ENCODE peak calls at places on chromosomes 6 and 20, in ten cellular contexts. One of them, this sample, is unnamed.

GRCh38 chr6:34638834-34639736 is 57.5 kb downstream of the ILRUN start:
- DNase-seq in NB4: peak
- DNase-seq in endothelial cell of umbilical vein: no peak
- DNase-seq in upper lobe of right lung: no peak
- DNase-seq in WTC11: no peak
- DNase-seq in HS-5: no peak
- DNase-seq in right lobe of liver: no peak
- DNase-seq in prostate gland: no peak
- DNase-seq in mesendoderm: no peak
- DNase-seq in activated T-helper 1 cell treated with anti-CD3 and anti-CD28 coated beads, Interleukin-2, amount 50 U/mL, for 16 hours: no peak
- DNase-seq in this sample: no peak

GRCh38 chr20:38833857-38834164 is 28.3 kb downstream of the PPP1R16B start:
- DNase-seq in NB4: no peak
- DNase-seq in endothelial cell of umbilical vein: no peak
- DNase-seq in upper lobe of right lung: no peak
- DNase-seq in WTC11: no peak
- DNase-seq in HS-5: no peak
- DNase-seq in right lobe of liver: no peak
- DNase-seq in prostate gland: no peak
- DNase-seq in mesendoderm: no peak
- DNase-seq in activated T-helper 1 cell treated with anti-CD3 and anti-CD28 coated beads, Interleukin-2, amount 50 U/mL, for 16 hours: no peak
- DNase-seq in this sample: no peak

GRCh38 chr6:408599-409102 is 17.1 kb downstream of the IRF4 start:
- DNase-seq in NB4: peak
- DNase-seq in endothelial cell of umbilical vein: peak
- DNase-seq in upper lobe of right lung: peak
- DNase-seq in WTC11: peak
- DNase-seq in HS-5: no peak
- DNase-seq in right lobe of liver: no peak
- DNase-seq in prostate gland: no peak
- DNase-seq in mesendoderm: peak
- DNase-seq in activated T-helper 1 cell treated with anti-CD3 and anti-CD28 coated beads, Interleukin-2, amount 50 U/mL, for 16 hours: no peak
- DNase-seq in this sample: peak

GRCh38 chr6:10190042-10190441 is 224.8 kb downstream of the TFAP2A start:
- DNase-seq in NB4: no peak
- DNase-seq in endothelial cell of umbilical vein: no peak
- DNase-seq in upper lobe of right lung: no peak
- DNase-seq in WTC11: no peak
- DNase-seq in HS-5: peak
- DNase-seq in right lobe of liver: no peak
- DNase-seq in prostate gland: no peak
- DNase-seq in mesendoderm: peak
- DNase-seq in activated T-helper 1 cell treated with anti-CD3 and anti-CD28 coated beads, Interleukin-2, amount 50 U/mL, for 16 hours: no peak
- DNase-seq in this sample: no peak

GRCh38 chr20:32674362-32674789 is 635 bp upstream of the C20orf203 start:
- DNase-seq in NB4: peak
- DNase-seq in endothelial cell of umbilical vein: peak
- DNase-seq in upper lobe of right lung: no peak
- DNase-seq in WTC11: peak
- DNase-seq in HS-5: peak
- DNase-seq in right lobe of liver: peak
- DNase-seq in prostate gland: peak
- DNase-seq in mesendoderm: peak
- DNase-seq in activated T-helper 1 cell treated with anti-CD3 and anti-CD28 coated beads, Interleukin-2, amount 50 U/mL, for 16 hours: peak
- DNase-seq in this sample: peak

GRCh38 chr20:36182604-36183154 is 28.1 kb downstream of the EPB41L1 start:
- DNase-seq in NB4: no peak
- DNase-seq in endothelial cell of umbilical vein: no peak
- DNase-seq in upper lobe of right lung: no peak
- DNase-seq in WTC11: no peak
- DNase-seq in HS-5: no peak
- DNase-seq in right lobe of liver: no peak
- DNase-seq in prostate gland: no peak
- DNase-seq in mesendoderm: no peak
- DNase-seq in activated T-helper 1 cell treated with anti-CD3 and anti-CD28 coated beads, Interleukin-2, amount 50 U/mL, for 16 hours: no peak
- DNase-seq in this sample: no peak

GRCh38 chr6:154537486-154537885 is 27.0 kb upstream of the CNKSR3 start:
- DNase-seq in NB4: no peak
- DNase-seq in endothelial cell of umbilical vein: no peak
- DNase-seq in upper lobe of right lung: no peak
- DNase-seq in WTC11: no peak
- DNase-seq in HS-5: no peak
- DNase-seq in right lobe of liver: no peak
- DNase-seq in prostate gland: no peak
- DNase-seq in mesendoderm: peak
- DNase-seq in activated T-helper 1 cell treated with anti-CD3 and anti-CD28 coated beads, Interleukin-2, amount 50 U/mL, for 16 hours: no peak
- DNase-seq in this sample: no peak

GRCh38 chr6:113011389-113011788 is 664.3 kb downstream of the RFPL4B start:
- DNase-seq in NB4: no peak
- DNase-seq in endothelial cell of umbilical vein: no peak
- DNase-seq in upper lobe of right lung: no peak
- DNase-seq in WTC11: no peak
- DNase-seq in HS-5: no peak
- DNase-seq in right lobe of liver: no peak
- DNase-seq in prostate gland: no peak
- DNase-seq in mesendoderm: no peak
- DNase-seq in activated T-helper 1 cell treated with anti-CD3 and anti-CD28 coated beads, Interleukin-2, amount 50 U/mL, for 16 hours: no peak
- DNase-seq in this sample: no peak

GRCh38 chr6:150503586-150504339 is 95.9 kb upstream of the PLEKHG1 start:
- DNase-seq in NB4: no peak
- DNase-seq in endothelial cell of umbilical vein: no peak
- DNase-seq in upper lobe of right lung: no peak
- DNase-seq in WTC11: no peak
- DNase-seq in HS-5: no peak
- DNase-seq in right lobe of liver: no peak
- DNase-seq in prostate gland: no peak
- DNase-seq in mesendoderm: no peak
- DNase-seq in activated T-helper 1 cell treated with anti-CD3 and anti-CD28 coated beads, Interleukin-2, amount 50 U/mL, for 16 hours: no peak
- DNase-seq in this sample: no peak

GRCh38 chr6:44737829-44738528 is 350.5 kb downstream of the CDC5L start:
- DNase-seq in NB4: no peak
- DNase-seq in endothelial cell of umbilical vein: no peak
- DNase-seq in upper lobe of right lung: no peak
- DNase-seq in WTC11: no peak
- DNase-seq in HS-5: no peak
- DNase-seq in right lobe of liver: no peak
- DNase-seq in prostate gland: no peak
- DNase-seq in mesendoderm: no peak
- DNase-seq in activated T-helper 1 cell treated with anti-CD3 and anti-CD28 coated beads, Interleukin-2, amount 50 U/mL, for 16 hours: no peak
- DNase-seq in this sample: no peak

GRCh38 chr6:134932121-134932520 is 17.8 kb downstream of the ALDH8A1 start:
- DNase-seq in NB4: no peak
- DNase-seq in endothelial cell of umbilical vein: no peak
- DNase-seq in upper lobe of right lung: no peak
- DNase-seq in WTC11: no peak
- DNase-seq in HS-5: no peak
- DNase-seq in right lobe of liver: no peak
- DNase-seq in prostate gland: no peak
- DNase-seq in mesendoderm: no peak
- DNase-seq in activated T-helper 1 cell treated with anti-CD3 and anti-CD28 coated beads, Interleukin-2, amount 50 U/mL, for 16 hours: no peak
- DNase-seq in this sample: no peak

GRCh38 chr6:166989427-166990034 is 9.7 kb upstream of the CEP43 start:
- DNase-seq in NB4: peak
- DNase-seq in endothelial cell of umbilical vein: peak
- DNase-seq in upper lobe of right lung: no peak
- DNase-seq in WTC11: peak
- DNase-seq in HS-5: no peak
- DNase-seq in right lobe of liver: no peak
- DNase-seq in prostate gland: no peak
- DNase-seq in mesendoderm: peak
- DNase-seq in activated T-helper 1 cell treated with anti-CD3 and anti-CD28 coated beads, Interleukin-2, amount 50 U/mL, for 16 hours: no peak
- DNase-seq in this sample: no peak